ENCODE peak calls at places on chromosomes 6 and 20, in seven cellular contexts. E, B, U, K, V, Q and T are unnamed samples.

GRCh38 chr20:49786671-49787370 is 25.8 kb upstream of the SLC9A8 start:
- DNase-seq in E (no peak), B (no peak), U (no peak), K (no peak), V (no peak), Q (peak), T (no peak)

GRCh38 chr6:109747216-109747615 is 56.1 kb downstream of the FIG4 start:
- DNase-seq in E (no peak), B (no peak), U (no peak), K (no peak), V (no peak), Q (no peak), T (no peak)

GRCh38 chr20:54267510-54268003 is 59.7 kb downstream of the PFDN4 start:
- DNase-seq in E (no peak), B (no peak), U (no peak), K (no peak), V (no peak), Q (no peak), T (peak)

GRCh38 chr6:163825033-163825432 is 410.5 kb downstream of the QKI start:
- DNase-seq in E (no peak), B (no peak), U (no peak), K (no peak), V (no peak), Q (peak), T (no peak)

GRCh38 chr20:62770111-62770910 is 26.0 kb upstream of the MRGBP start:
- DNase-seq in E (no peak), B (no peak), U (no peak), K (no peak), V (no peak), Q (no peak), T (peak)

GRCh38 chr6:157244175-157244574 is 79.1 kb downstream of the TMEM242 start:
- DNase-seq in E (no peak), B (no peak), U (no peak), K (no peak), V (no peak), Q (peak), T (peak)

GRCh38 chr6:168962886-168963285 is 290.8 kb downstream of the THBS2 start:
- DNase-seq in E (no peak), B (no peak), U (no peak), K (no peak), V (no peak), Q (peak), T (peak)

GRCh38 chr6:63441266-63441956 is 121.6 kb upstream of the LGSN start:
- DNase-seq in E (no peak), B (no peak), U (no peak), K (peak), V (no peak), Q (no peak), T (no peak)

GRCh38 chr6:31886426-31887068 is 7.8 kb upstream of the SLC44A4 start:
- DNase-seq in E (no peak), B (no peak), U (no peak), K (no peak), V (no peak), Q (no peak), T (no peak)

GRCh38 chr6:134016558-134016814 is 35.9 kb downstream of the SLC2A12 start:
- DNase-seq in E (no peak), B (no peak), U (no peak), K (no peak), V (no peak), Q (no peak), T (no peak)

GRCh38 chr6:15659181-15659580 is 3.6 kb downstream of the DTNBP1 start:
- DNase-seq in E (no peak), B (no peak), U (no peak), K (no peak), V (no peak), Q (no peak), T (no peak)

GRCh38 chr20:18224968-18225568 is 63.3 kb upstream of the ZNF133 start:
- DNase-seq in E (no peak), B (no peak), U (no peak), K (no peak), V (no peak), Q (peak), T (no peak)

GRCh38 chr6:15987569-15987968 is 141.3 kb upstream of the MYLIP start:
- DNase-seq in E (no peak), B (no peak), U (no peak), K (no peak), V (no peak), Q (peak), T (no peak)

GRCh38 chr6:98118357-98119045 is 715.9 kb upstream of the POU3F2 start:
- DNase-seq in E (no peak), B (no peak), U (no peak), K (no peak), V (no peak), Q (no peak), T (no peak)

GRCh38 chr20:38373898-38374297 is 27.6 kb downstream of the LBP start:
- DNase-seq in E (no peak), B (no peak), U (no peak), K (no peak), V (no peak), Q (no peak), T (no peak)

GRCh38 chr6:3356056-3356823 is 97.5 kb downstream of the PSMG4 start:
- DNase-seq in E (peak), B (peak), U (peak), K (peak), V (peak), Q (peak), T (peak)

GRCh38 chr6:132300323-132300949 is 100.8 kb downstream of the MOXD1 start:
- DNase-seq in E (no peak), B (no peak), U (peak), K (no peak), V (no peak), Q (peak), T (no peak)

GRCh38 chr6:2429032-2429431 is 183.6 kb upstream of the GMDS start:
- DNase-seq in E (no peak), B (no peak), U (no peak), K (no peak), V (no peak), Q (no peak), T (no peak)

GRCh38 chr20:51703446-51704287 is 64.5 kb downstream of the ATP9A start:
- DNase-seq in E (no peak), B (no peak), U (no peak), K (no peak), V (no peak), Q (no peak), T (no peak)

GRCh38 chr6:163429858-163430448 is 15.4 kb downstream of the QKI start:
- DNase-seq in E (no peak), B (no peak), U (no peak), K (no peak), V (no peak), Q (no peak), T (no peak)

GRCh38 chr6:99458319-99458718 is 33.2 kb upstream of the PNISR start:
- DNase-seq in E (no peak), B (no peak), U (peak), K (no peak), V (no peak), Q (peak), T (no peak)

GRCh38 chr20:25271486-25272222 is 23.8 kb downstream of the PYGB start:
- DNase-seq in E (no peak), B (no peak), U (no peak), K (no peak), V (no peak), Q (no peak), T (no peak)

GRCh38 chr20:21640556-21640955 is 64.9 kb upstream of the PAX1 start:
- DNase-seq in E (no peak), B (no peak), U (no peak), K (no peak), V (no peak), Q (no peak), T (no peak)

GRCh38 chr20:3107464-3108025 is 23.0 kb upstream of the AVP start:
- DNase-seq in E (no peak), B (no peak), U (no peak), K (no peak), V (no peak), Q (no peak), T (no peak)